ENCODE peak calls at places on chromosomes 1 and 21, in four cellular contexts. Z, Y, M and D are unnamed samples.

GRCh38 chr1:186055846-186056245 is 319.2 kb downstream of the TPR start:
- DNase-seq in Z (no peak), Y (no peak), M (no peak), D (no peak)

GRCh38 chr1:153567621-153568366 is 2.1 kb upstream of the S100A2 start:
- DNase-seq in M (no peak), Y (no peak), Z (no peak), D (no peak)

GRCh38 chr21:43194303-43195130 is 25.7 kb downstream of the CRYAA start:
- DNase-seq in Y (peak), Z (no peak), M (peak), D (no peak)

GRCh38 chr21:15729674-15730483 is at the start of gene USP25:
- DNase-seq in M (peak), Y (peak), Z (peak), D (peak)

GRCh38 chr1:192485692-192486436 is 89.7 kb upstream of the RGS1 start:
- DNase-seq in M (peak), Y (no peak), Z (no peak), D (peak)

GRCh38 chr1:244913806-244914205 is 49.5 kb upstream of the HNRNPU start:
- DNase-seq in Z (no peak), Y (no peak), M (no peak), D (no peak)

GRCh38 chr1:243345205-243345604 is 89.4 kb downstream of the SDCCAG8 start:
- DNase-seq in Y (no peak), Z (no peak), M (peak), D (no peak)

GRCh38 chr1:207327994-207328393 is 6.5 kb downstream of the CD55 start:
- DNase-seq in M (no peak), Y (no peak), Z (no peak), D (no peak)

GRCh38 chr1:243964915-243965314 is 86.2 kb upstream of the ZBTB18 start:
- DNase-seq in M (no peak), Z (no peak), Y (no peak), D (no peak)

GRCh38 chr1:53589043-53589887 is 130.1 kb downstream of the DMRTB1 start:
- DNase-seq in Z (no peak), Y (no peak), M (no peak), D (no peak)

GRCh38 chr1:22494943-22495579 is 43.4 kb downstream of the ZBTB40 start:
- DNase-seq in M (no peak), Z (no peak), Y (no peak), D (no peak)

GRCh38 chr1:91684599-91685196 is 184.0 kb downstream of the CDC7 start:
- DNase-seq in M (no peak), Z (no peak), Y (no peak), D (no peak)

GRCh38 chr1:56437959-56438358 is 141.4 kb downstream of the PLPP3 start:
- DNase-seq in Y (no peak), M (no peak), Z (no peak), D (no peak)

GRCh38 chr1:224801761-224802490 is 127.5 kb upstream of the DNAH14 start:
- DNase-seq in M (no peak), Y (no peak), Z (no peak), D (no peak)

GRCh38 chr1:59018860-59019259 is 235.0 kb upstream of the JUN start:
- DNase-seq in Z (no peak), Y (no peak), M (no peak), D (no peak)

GRCh38 chr1:207810606-207811295 is 58.9 kb downstream of the CD46 start:
- DNase-seq in Z (no peak), M (peak), Y (no peak), D (no peak)

GRCh38 chr21:45618287-45618686 is 25.2 kb upstream of the PCBP3 start:
- DNase-seq in Z (no peak), Y (no peak), M (no peak), D (peak)

GRCh38 chr1:204685236-204686006 is at the start of gene LRRN2:
- DNase-seq in Z (peak), M (no peak), Y (peak), D (no peak)

GRCh38 chr21:42424848-42425602 is 21.3 kb downstream of the UBASH3A start:
- DNase-seq in Y (no peak), Z (no peak), M (no peak), D (no peak)

GRCh38 chr1:207020709-207021107 is 11.8 kb downstream of the C1orf116 start:
- DNase-seq in Y (no peak), Z (no peak), M (no peak), D (no peak)

GRCh38 chr1:226723640-226724532 is 15.2 kb downstream of the ITPKB start:
- DNase-seq in Y (no peak), Z (peak), M (peak), D (no peak)

GRCh38 chr1:238221738-238222137 is 331.0 kb upstream of the ZP4 start:
- DNase-seq in Y (no peak), M (no peak), Z (no peak), D (no peak)

GRCh38 chr1:44105810-44106209 is 12.8 kb upstream of the KLF17 start:
- DNase-seq in Z (no peak), Y (no peak), M (no peak), D (no peak)

GRCh38 chr1:85284202-85284601 is 7.8 kb upstream of the BCL10 start:
- DNase-seq in Y (no peak), M (no peak), Z (no peak), D (no peak)

GRCh38 chr1:156260896-156261295 is 13.0 kb upstream of the PAQR6 start:
- DNase-seq in M (no peak), Z (no peak), Y (no peak), D (no peak)

GRCh38 chr1:226405411-226405988 is 2.4 kb downstream of the PARP1 start:
- DNase-seq in M (no peak), Y (no peak), Z (no peak), D (no peak)

GRCh38 chr1:167789501-167789900 is 67.7 kb downstream of the MPZL1 start:
- DNase-seq in Y (no peak), M (no peak), Z (no peak), D (no peak)

GRCh38 chr1:61446531-61446991 is 278.4 kb downstream of the TM2D1 start:
- DNase-seq in M (no peak), Z (no peak), Y (no peak), D (no peak)

GRCh38 chr1:51686450-51686849 is 69.6 kb downstream of the OSBPL9 start:
- DNase-seq in Z (no peak), M (no peak), Y (no peak), D (no peak)

GRCh38 chr1:208979776-208980175 is 603.7 kb upstream of the CAMK1G start:
- DNase-seq in M (no peak), Y (no peak), Z (no peak), D (no peak)

GRCh38 chr1:219283541-219283940 is 109.9 kb downstream of the LYPLAL1 start:
- DNase-seq in Z (no peak), M (no peak), Y (no peak), D (no peak)

GRCh38 chr1:147492207-147492606 is 49.1 kb upstream of the BCL9 start:
- DNase-seq in M (no peak), Y (no peak), Z (no peak), D (no peak)
- TF ChIP-seq CTCF in M (no peak), Y (no peak), Z (no peak), D (no peak)

DNA sequence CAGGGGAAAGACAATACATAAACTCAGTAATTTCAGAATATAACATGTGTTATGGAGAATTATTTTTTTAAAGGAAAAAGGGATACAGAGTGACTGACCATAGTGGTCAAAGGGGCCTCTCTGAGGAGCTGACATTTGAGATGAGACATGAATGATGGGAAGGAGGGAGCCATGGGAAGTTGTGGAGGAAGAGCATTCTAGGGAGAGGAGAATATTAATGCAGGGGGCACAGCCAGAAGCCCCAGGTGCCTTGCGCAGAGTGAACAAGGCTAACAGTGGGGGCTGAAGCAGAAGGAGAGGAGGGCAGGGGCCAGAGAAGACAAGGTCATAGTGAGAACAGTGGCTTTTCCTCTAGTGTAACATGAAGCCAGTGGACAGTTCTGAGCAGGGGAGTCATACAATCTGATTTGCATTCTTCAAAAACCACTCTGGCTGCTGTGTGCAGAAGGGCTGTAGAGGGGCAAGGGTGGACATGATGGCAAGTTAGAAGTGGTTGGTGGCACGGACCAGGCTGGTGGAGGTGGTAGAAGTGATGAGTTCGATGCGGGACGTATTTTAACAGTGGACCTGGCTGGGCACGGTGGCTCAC is 28.2 kb upstream of the IFNLR1 start:
- DNase-seq in Y (no peak), M (no peak), Z (no peak), D (no peak)
- TF ChIP-seq CTCF in Y (no peak), M (no peak), Z (no peak), D (no peak)

GRCh38 chr1:180028864-180029263 is 74.3 kb downstream of the CEP350 start:
- DNase-seq in M (no peak), Z (no peak), Y (no peak), D (no peak)
- TF ChIP-seq CTCF in M (peak), Z (peak), Y (no peak), D (no peak)

GRCh38 chr1:35350872-35351271 is 82.4 kb downstream of the ZMYM4 start:
- DNase-seq in M (no peak), Z (no peak), Y (no peak), D (no peak)

GRCh38 chr1:35340519-35340918 is 72.0 kb downstream of the ZMYM4 start:
- DNase-seq in Z (no peak), Y (no peak), M (no peak), D (no peak)

DNA sequence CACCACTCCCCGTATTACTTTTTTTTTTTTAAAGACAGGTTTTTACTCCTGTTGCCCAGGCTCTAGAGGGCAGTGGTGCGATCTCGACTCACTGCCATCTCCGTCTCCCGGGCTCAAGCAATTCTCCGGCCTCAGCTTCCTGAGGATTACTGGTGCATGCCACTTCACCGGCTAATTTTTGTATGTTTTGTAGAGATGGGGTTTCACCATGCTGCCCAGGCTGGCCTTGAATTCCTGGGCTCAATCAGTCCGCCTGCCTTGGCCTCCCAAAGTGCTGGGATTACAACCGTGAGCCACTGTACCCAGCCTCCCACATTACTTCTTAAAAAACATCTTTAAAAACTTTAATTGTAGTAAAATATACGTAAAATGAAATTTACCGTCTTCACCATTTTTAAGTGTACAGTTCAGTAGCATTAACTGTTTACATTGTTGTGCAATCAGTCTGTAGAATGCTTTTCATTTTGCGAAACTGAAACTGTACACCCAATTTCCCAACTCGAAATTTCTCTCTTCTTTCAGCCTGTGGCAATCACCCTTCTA is 77.0 kb downstream of the ZMYM4 start:
- DNase-seq in Z (no peak), Y (no peak), M (no peak), D (no peak)
- TF ChIP-seq CTCF in Z (no peak), Y (no peak), M (no peak), D (no peak)

GRCh38 chr1:6547301-6547700 is 7.0 kb downstream of the NOL9 start:
- DNase-seq in Z (no peak), Y (no peak), M (no peak), D (no peak)
- TF ChIP-seq CTCF in Z (no peak), Y (no peak), M (no peak), D (no peak)

GRCh38 chr1:11178021-11179015 is 10.8 kb upstream of the ANGPTL7 start:
- DNase-seq in Y (no peak), Z (no peak), M (no peak), D (no peak)
- TF ChIP-seq CTCF in Y (no peak), Z (no peak), M (no peak), D (no peak)